ENCODE peak calls at places on chromosomes 6 and 20, in six cellular contexts. One of them, this sample, is unnamed.

GRCh38 chr6:90131614-90132423 is 164.8 kb downstream of the BACH2 start:
- DNase-seq in GM23248: peak; percentile 92
- DNase-seq in ovary: no peak
- DNase-seq in globus pallidus: peak; percentile 59
- DNase-seq in activated CD8-positive, alpha-beta memory T cell treated with anti-CD3 and anti-CD28 coated beads for 1 hour: no peak
- DNase-seq in SIG-M5: no peak
- DNase-seq in this sample: peak; percentile 77

GRCh38 chr20:57585466-57586213 is 24.7 kb downstream of the PCK1 start:
- DNase-seq in GM23248: no peak
- DNase-seq in ovary: no peak
- DNase-seq in globus pallidus: no peak
- DNase-seq in activated CD8-positive, alpha-beta memory T cell treated with anti-CD3 and anti-CD28 coated beads for 1 hour: no peak
- DNase-seq in SIG-M5: no peak
- DNase-seq in this sample: no peak

GRCh38 chr6:72784581-72784980 is 162.7 kb downstream of the KCNQ5 start:
- DNase-seq in GM23248: peak; percentile 80
- DNase-seq in ovary: no peak
- DNase-seq in globus pallidus: no peak
- DNase-seq in activated CD8-positive, alpha-beta memory T cell treated with anti-CD3 and anti-CD28 coated beads for 1 hour: no peak
- DNase-seq in SIG-M5: no peak
- DNase-seq in this sample: peak; percentile 55

GRCh38 chr6:71012871-71013456 is 56.1 kb upstream of the B3GAT2 start:
- DNase-seq in GM23248: peak; percentile 66
- DNase-seq in ovary: no peak
- DNase-seq in globus pallidus: peak; percentile 51
- DNase-seq in activated CD8-positive, alpha-beta memory T cell treated with anti-CD3 and anti-CD28 coated beads for 1 hour: no peak
- DNase-seq in SIG-M5: no peak
- DNase-seq in this sample: peak; percentile 67

GRCh38 chr6:129501401-129502051 is 208.5 kb downstream of the ARHGAP18 start:
- DNase-seq in GM23248: peak; percentile 97
- DNase-seq in ovary: no peak
- DNase-seq in globus pallidus: no peak
- DNase-seq in activated CD8-positive, alpha-beta memory T cell treated with anti-CD3 and anti-CD28 coated beads for 1 hour: no peak
- DNase-seq in SIG-M5: no peak
- DNase-seq in this sample: peak; percentile 83

GRCh38 chr20:16476032-16476431 is 97.2 kb downstream of the KIF16B start:
- DNase-seq in GM23248: peak; percentile 60
- DNase-seq in ovary: no peak
- DNase-seq in globus pallidus: peak; percentile 68
- DNase-seq in activated CD8-positive, alpha-beta memory T cell treated with anti-CD3 and anti-CD28 coated beads for 1 hour: no peak
- DNase-seq in SIG-M5: no peak
- DNase-seq in this sample: peak; percentile 54

GRCh38 chr20:45969712-45970634 is 2.0 kb downstream of the ZNF335 start:
- DNase-seq in GM23248: peak; percentile 85
- DNase-seq in ovary: no peak
- DNase-seq in globus pallidus: peak; percentile 39
- DNase-seq in activated CD8-positive, alpha-beta memory T cell treated with anti-CD3 and anti-CD28 coated beads for 1 hour: no peak
- DNase-seq in SIG-M5: no peak
- DNase-seq in this sample: peak; percentile 61

GRCh38 chr6:128186724-128187123 is 285.9 kb upstream of the THEMIS start:
- DNase-seq in GM23248: no peak
- DNase-seq in ovary: no peak
- DNase-seq in globus pallidus: no peak
- DNase-seq in activated CD8-positive, alpha-beta memory T cell treated with anti-CD3 and anti-CD28 coated beads for 1 hour: no peak
- DNase-seq in SIG-M5: no peak
- DNase-seq in this sample: no peak

GRCh38 chr6:63467247-63467954 is 104.9 kb upstream of the LOC128125822 start:
- DNase-seq in GM23248: no peak
- DNase-seq in ovary: no peak
- DNase-seq in globus pallidus: no peak
- DNase-seq in activated CD8-positive, alpha-beta memory T cell treated with anti-CD3 and anti-CD28 coated beads for 1 hour: no peak
- DNase-seq in SIG-M5: no peak
- DNase-seq in this sample: no peak

GRCh38 chr20:57594092-57594911 is 25.9 kb downstream of the ZBP1 start:
- DNase-seq in GM23248: peak; percentile 47
- DNase-seq in ovary: peak; percentile 31
- DNase-seq in globus pallidus: peak; percentile 20
- DNase-seq in activated CD8-positive, alpha-beta memory T cell treated with anti-CD3 and anti-CD28 coated beads for 1 hour: peak; percentile 41
- DNase-seq in SIG-M5: no peak
- DNase-seq in this sample: peak; percentile 72

GRCh38 chr6:52208612-52209011 is 22.4 kb downstream of the IL17A start:
- DNase-seq in GM23248: no peak
- DNase-seq in ovary: no peak
- DNase-seq in globus pallidus: no peak
- DNase-seq in activated CD8-positive, alpha-beta memory T cell treated with anti-CD3 and anti-CD28 coated beads for 1 hour: no peak
- DNase-seq in SIG-M5: no peak
- DNase-seq in this sample: no peak

GRCh38 chr6:1227600-1227934 is 84.3 kb upstream of the FOXQ1 start:
- DNase-seq in GM23248: no peak
- DNase-seq in ovary: no peak
- DNase-seq in globus pallidus: no peak
- DNase-seq in activated CD8-positive, alpha-beta memory T cell treated with anti-CD3 and anti-CD28 coated beads for 1 hour: no peak
- DNase-seq in SIG-M5: no peak
- DNase-seq in this sample: no peak

GRCh38 chr20:17650816-17651760 is 31.0 kb downstream of the RRBP1 start:
- DNase-seq in GM23248: peak; percentile 84
- DNase-seq in ovary: no peak
- DNase-seq in globus pallidus: no peak
- DNase-seq in activated CD8-positive, alpha-beta memory T cell treated with anti-CD3 and anti-CD28 coated beads for 1 hour: no peak
- DNase-seq in SIG-M5: no peak
- DNase-seq in this sample: peak; percentile 61